ENCODE peak calls at places on chromosome 12, in eight cellular contexts. K is H1, L is HCT116, G is colonic mucosa, Q is WERI-Rb-1, B is psoas muscle, H is lung, M is thoracic aorta. U is an unnamed sample.
A peak's percentile ranks its signal among the peaks of the same experiment; 100 is the strongest.

GRCh38 chr12:18919826-18920511 is 182.1 kb downstream of the CAPZA3 start:
- DNase-seq in H (no peak), M (no peak), G (peak; percentile 69), Q (peak; percentile 80), B (no peak), L (no peak), K (no peak), U (no peak)

GRCh38 chr12:94148841-94149780 is 734 bp downstream of the PLXNC1 start:
- DNase-seq in M (no peak), B (peak; percentile 70), G (peak; percentile 50), Q (peak; percentile 70), H (no peak), L (no peak), K (no peak), U (peak; percentile 32)

GRCh38 chr12:64824500-64825142 is at the start of gene TBC1D30:
- DNase-seq in G (no peak), M (no peak), Q (peak; percentile 75), L (no peak), B (no peak), K (no peak), H (no peak), U (peak; percentile 39)

GRCh38 chr12:39605996-39606395 is 13.6 kb downstream of the ABCD2 start:
- DNase-seq in K (no peak), Q (no peak), L (peak; percentile 59), H (no peak), M (no peak), B (no peak), G (no peak), U (no peak)

GRCh38 chr12:107670999-107671643 is 14.5 kb upstream of the PWP1 start:
- DNase-seq in K (peak; percentile 43), H (no peak), B (no peak), Q (peak; percentile 19), M (no peak), G (peak; percentile 32), L (peak; percentile 19), U (peak; percentile 27)

GRCh38 chr12:76020731-76021672 is 10.6 kb downstream of the PHLDA1 start:
- DNase-seq in H (no peak), L (peak; percentile 84), K (no peak), Q (no peak), G (no peak), B (no peak), M (no peak), U (no peak)

GRCh38 chr12:57242691-57243454 is 8.1 kb downstream of the STAC3 start:
- DNase-seq in Q (peak; percentile 91), G (peak; percentile 72), H (no peak), L (peak; percentile 56), K (peak; percentile 89), B (peak; percentile 76), M (no peak), U (peak; percentile 77)

GRCh38 chr12:114045333-114045732 is 79.2 kb upstream of the RBM19 start:
- DNase-seq in B (no peak), Q (no peak), H (no peak), K (no peak), G (no peak), L (no peak), M (no peak), U (no peak)

GRCh38 chr12:96326628-96327227 is 73.5 kb downstream of the CDK17 start:
- DNase-seq in Q (no peak), B (no peak), H (no peak), M (no peak), K (no peak), G (no peak), L (no peak), U (no peak)

GRCh38 chr12:122200541-122201175 is 2.9 kb upstream of the B3GNT4 start:
- DNase-seq in H (no peak), L (no peak), M (no peak), B (no peak), G (no peak), Q (peak; percentile 21), K (no peak), U (peak; percentile 61)

GRCh38 chr12:110556705-110557104 is 26.4 kb downstream of the PPTC7 start:
- DNase-seq in L (no peak), M (no peak), K (no peak), Q (no peak), H (no peak), B (no peak), G (no peak), U (no peak)

GRCh38 chr12:116916714-116917114 is 6.0 kb downstream of the FBXW8 start:
- DNase-seq in L (peak; percentile 86), K (no peak), H (peak; percentile 61), Q (peak; percentile 38), G (peak; percentile 32), M (no peak), B (no peak), U (peak; percentile 65)

GRCh38 chr12:109186993-109187653 is 70.7 kb downstream of the ACACB start:
- DNase-seq in L (no peak), H (no peak), G (no peak), B (no peak), K (no peak), Q (no peak), M (no peak), U (no peak)

GRCh38 chr12:19778111-19778688 is 338.9 kb downstream of the AEBP2 start:
- DNase-seq in L (no peak), B (no peak), Q (no peak), K (no peak), H (no peak), M (no peak), G (no peak), U (no peak)

GRCh38 chr12:113149361-113150150 is at the start of gene CFAP73:
- DNase-seq in H (peak; percentile 47), L (peak; percentile 62), M (no peak), B (no peak), K (peak; percentile 79), Q (peak; percentile 82), G (peak; percentile 60), U (peak; percentile 85)

GRCh38 chr12:92403210-92404175 is 257.8 kb upstream of the BTG1 start:
- DNase-seq in K (no peak), G (peak; percentile 24), L (no peak), H (no peak), B (no peak), Q (peak; percentile 9), M (no peak), U (no peak)

GRCh38 chr12:27207626-27208413 is 36.3 kb upstream of the STK38L start:
- DNase-seq in M (no peak), G (no peak), H (no peak), K (no peak), L (no peak), B (no peak), Q (no peak), U (no peak)

GRCh38 chr12:107277850-107278249 is 184.5 kb upstream of the CRY1 start:
- DNase-seq in H (no peak), G (no peak), L (no peak), K (no peak), B (no peak), Q (no peak), M (no peak), U (no peak)

GRCh38 chr12:130145731-130146130 is 16.5 kb upstream of the FZD10 start:
- DNase-seq in K (no peak), Q (no peak), B (no peak), H (no peak), L (no peak), M (no peak), G (no peak), U (no peak)

GRCh38 chr12:38163442-38163801 is 153.2 kb upstream of the ALG10B start:
- DNase-seq in L (no peak), H (no peak), M (no peak), G (no peak), B (no peak), K (no peak), Q (no peak), U (no peak)
- H3K9me3 ChIP-seq in L (no peaks in the 10 kb centered on the region), H (no peaks in the 10 kb centered on the region), M (no peaks in the 10 kb centered on the region), G (no peaks in the 10 kb centered on the region), B (no peaks in the 10 kb centered on the region), K (peaks cover 37% of the 10 kb centered on the region), Q (no peaks in the 10 kb centered on the region), U (no peaks in the 10 kb centered on the region)

DNA sequence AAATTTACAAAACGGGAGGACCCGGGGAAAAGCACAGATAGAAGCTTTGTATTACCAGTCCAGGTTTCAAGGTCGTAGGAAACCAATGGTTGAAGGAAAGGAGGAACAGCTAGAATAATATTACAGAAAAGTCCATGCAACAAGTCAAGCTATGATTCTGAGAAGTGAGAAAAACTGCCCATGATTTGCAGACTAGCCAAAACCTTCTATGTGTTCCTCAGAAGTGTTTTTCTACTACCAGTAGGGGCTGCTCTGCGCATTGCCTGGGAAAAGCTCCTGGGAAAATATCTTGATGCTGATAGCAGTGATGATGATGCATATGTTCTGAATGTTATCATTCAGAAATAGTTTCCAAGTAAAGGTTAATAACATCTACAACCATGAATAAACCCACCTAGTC is 2.2 kb downstream of the PDZRN4 start:
- DNase-seq in H (no peak), B (no peak), M (no peak), Q (peak; percentile 33), L (no peak), G (no peak), K (no peak), U (no peak)
- TF ChIP-seq CTCF in H (no peak), B (no peak), M (peak; percentile 66), Q (peak; percentile 71), L (peak; percentile 16), G (no peak), K (peak; percentile 69), U (peak; percentile 51)

GRCh38 chr12:126156806-126157574 is 1091.8 kb downstream of the AACS start:
- DNase-seq in K (peak; percentile 3), M (no peak), G (no peak), L (no peak), B (peak; percentile 61), H (no peak), Q (no peak), U (no peak)

GRCh38 chr12:126160912-126161311 is 1095.7 kb downstream of the AACS start:
- DNase-seq in Q (no peak), L (no peak), B (no peak), K (no peak), M (no peak), G (no peak), H (no peak), U (no peak)

GRCh38 chr12:126157575-126157966 is 1092.3 kb downstream of the AACS start:
- DNase-seq in M (no peak), G (no peak), Q (no peak), K (no peak), B (no peak), H (no peak), L (no peak), U (no peak)

GRCh38 chr12:126163984-126164383 is 1098.7 kb downstream of the AACS start:
- DNase-seq in H (no peak), L (no peak), K (no peak), M (no peak), Q (no peak), B (no peak), G (no peak), U (no peak)

DNA sequence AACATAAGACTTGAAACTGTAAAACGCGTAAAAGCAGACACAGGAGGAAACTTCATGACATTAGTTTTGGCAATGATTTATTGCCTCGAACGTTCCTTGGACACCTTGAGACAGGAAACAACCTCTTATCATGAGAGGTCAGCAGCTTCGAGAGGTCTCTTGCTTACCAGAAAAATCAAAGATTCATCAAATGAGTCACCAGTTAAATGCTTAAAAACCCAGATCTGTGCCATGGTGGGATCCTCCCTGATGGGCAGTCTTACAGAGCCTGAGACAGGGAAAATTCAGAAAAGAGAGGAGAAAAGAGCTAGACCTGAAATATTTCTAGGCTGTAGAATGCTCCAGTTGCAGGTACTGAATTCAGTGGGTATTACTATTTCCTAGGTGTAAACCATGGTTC is 1093.9 kb downstream of the AACS start:
- DNase-seq in K (no peak), L (no peak), M (no peak), B (no peak), G (no peak), H (no peak), Q (no peak), U (no peak)
- H3K9me3 ChIP-seq in K (no peaks in the 10 kb centered on the region), L (peaks cover 20% of the 10 kb centered on the region), M (no peaks in the 10 kb centered on the region), B (no peaks in the 10 kb centered on the region), G (no peaks in the 10 kb centered on the region), H (peaks cover 4% of the 10 kb centered on the region), Q (no peaks in the 10 kb centered on the region), U (no peaks in the 10 kb centered on the region)

GRCh38 chr12:12017798-12018197 is 52.9 kb upstream of the BCL2L14 start:
- DNase-seq in B (no peak), G (no peak), K (no peak), M (no peak), Q (peak; percentile 32), L (no peak), H (no peak), U (peak; percentile 46)
- TF ChIP-seq CTCF in B (peak; percentile 31), G (no peak), K (peak; percentile 65), M (peak; percentile 9), Q (peak; percentile 59), L (peak; percentile 27), H (no peak), U (peak; percentile 62)